ENCODE peak calls at places on chromosomes 7 and 10, in nine cellular contexts. One of them, this sample, is unnamed.

GRCh38 chr10:114271779-114272167 is 32.7 kb downstream of the VWA2 start:
- DNase-seq in NCI-H345: no peak
- DNase-seq in NCI-H1105 treated with DMSO at 0.1 percent for 48 hours: no peak
- DNase-seq in AG04449: peak
- DNase-seq in foreskin melanocyte: peak
- DNase-seq in hypothalamus: no peak
- DNase-seq in skeletal muscle cell: peak
- DNase-seq in EL: peak
- DNase-seq in SHP77: no peak
- DNase-seq in this sample: no peak

GRCh38 chr7:1087952-1088920 is at the start of gene GPER1:
- DNase-seq in SHP77: peak
- DNase-seq in NCI-H1105 treated with DMSO at 0.1 percent for 48 hours: no peak
- DNase-seq in AG04449: no peak
- DNase-seq in foreskin melanocyte: no peak
- DNase-seq in hypothalamus: peak
- DNase-seq in skeletal muscle cell: no peak
- DNase-seq in NCI-H345: no peak
- DNase-seq in EL: peak
- DNase-seq in this sample: peak

GRCh38 chr10:132514841-132515521 is 22.6 kb upstream of the INPP5A start:
- DNase-seq in NCI-H345: no peak
- DNase-seq in SHP77: no peak
- DNase-seq in EL: no peak
- DNase-seq in skeletal muscle cell: no peak
- DNase-seq in NCI-H1105 treated with DMSO at 0.1 percent for 48 hours: no peak
- DNase-seq in foreskin melanocyte: no peak
- DNase-seq in AG04449: no peak
- DNase-seq in hypothalamus: no peak
- DNase-seq in this sample: no peak

GRCh38 chr7:151104411-151105235 is 18.3 kb downstream of the AGAP3 start:
- DNase-seq in EL: peak
- DNase-seq in hypothalamus: no peak
- DNase-seq in NCI-H1105 treated with DMSO at 0.1 percent for 48 hours: no peak
- DNase-seq in NCI-H345: no peak
- DNase-seq in skeletal muscle cell: no peak
- DNase-seq in foreskin melanocyte: no peak
- DNase-seq in AG04449: peak
- DNase-seq in SHP77: no peak
- DNase-seq in this sample: no peak

GRCh38 chr7:23971031-23971430 is 261.0 kb downstream of the STK31 start:
- DNase-seq in foreskin melanocyte: peak
- DNase-seq in NCI-H1105 treated with DMSO at 0.1 percent for 48 hours: no peak
- DNase-seq in skeletal muscle cell: no peak
- DNase-seq in EL: peak
- DNase-seq in NCI-H345: no peak
- DNase-seq in SHP77: no peak
- DNase-seq in hypothalamus: no peak
- DNase-seq in AG04449: peak
- DNase-seq in this sample: no peak

GRCh38 chr10:103793429-103793828 is 61.9 kb downstream of the SH3PXD2A start:
- DNase-seq in AG04449: no peak
- DNase-seq in EL: no peak
- DNase-seq in foreskin melanocyte: no peak
- DNase-seq in NCI-H345: no peak
- DNase-seq in hypothalamus: no peak
- DNase-seq in NCI-H1105 treated with DMSO at 0.1 percent for 48 hours: no peak
- DNase-seq in skeletal muscle cell: no peak
- DNase-seq in SHP77: peak
- DNase-seq in this sample: no peak

GRCh38 chr7:142669074-142669654 is 80.1 kb upstream of the PRSS1 start:
- DNase-seq in SHP77: no peak
- DNase-seq in skeletal muscle cell: peak
- DNase-seq in NCI-H345: peak
- DNase-seq in EL: peak
- DNase-seq in foreskin melanocyte: peak
- DNase-seq in NCI-H1105 treated with DMSO at 0.1 percent for 48 hours: peak
- DNase-seq in AG04449: no peak
- DNase-seq in hypothalamus: no peak
- DNase-seq in this sample: no peak

GRCh38 chr7:48760528-48761265 is 163.7 kb upstream of the CDC14C start:
- DNase-seq in AG04449: no peak
- DNase-seq in skeletal muscle cell: no peak
- DNase-seq in foreskin melanocyte: no peak
- DNase-seq in hypothalamus: no peak
- DNase-seq in NCI-H345: no peak
- DNase-seq in EL: no peak
- DNase-seq in SHP77: no peak
- DNase-seq in NCI-H1105 treated with DMSO at 0.1 percent for 48 hours: no peak
- DNase-seq in this sample: no peak

GRCh38 chr10:35493196-35494118 is 111.7 kb upstream of the GJD4 start:
- DNase-seq in hypothalamus: no peak
- DNase-seq in foreskin melanocyte: no peak
- DNase-seq in SHP77: no peak
- DNase-seq in NCI-H1105 treated with DMSO at 0.1 percent for 48 hours: no peak
- DNase-seq in skeletal muscle cell: no peak
- DNase-seq in AG04449: no peak
- DNase-seq in NCI-H345: no peak
- DNase-seq in EL: no peak
- DNase-seq in this sample: no peak

GRCh38 chr7:53466396-53466795 is 431.0 kb downstream of the POM121L12 start:
- DNase-seq in SHP77: no peak
- DNase-seq in skeletal muscle cell: no peak
- DNase-seq in EL: no peak
- DNase-seq in hypothalamus: no peak
- DNase-seq in foreskin melanocyte: no peak
- DNase-seq in NCI-H1105 treated with DMSO at 0.1 percent for 48 hours: no peak
- DNase-seq in AG04449: no peak
- DNase-seq in NCI-H345: no peak
- DNase-seq in this sample: no peak

GRCh38 chr7:66903360-66904062 is 17.5 kb upstream of the TMEM248 start:
- DNase-seq in skeletal muscle cell: no peak
- DNase-seq in foreskin melanocyte: no peak
- DNase-seq in EL: no peak
- DNase-seq in NCI-H345: no peak
- DNase-seq in hypothalamus: no peak
- DNase-seq in SHP77: no peak
- DNase-seq in NCI-H1105 treated with DMSO at 0.1 percent for 48 hours: no peak
- DNase-seq in AG04449: no peak
- DNase-seq in this sample: no peak

GRCh38 chr10:104150206-104150605 is 28.2 kb downstream of the SFR1 start:
- DNase-seq in SHP77: no peak
- DNase-seq in skeletal muscle cell: no peak
- DNase-seq in EL: no peak
- DNase-seq in NCI-H1105 treated with DMSO at 0.1 percent for 48 hours: no peak
- DNase-seq in AG04449: no peak
- DNase-seq in NCI-H345: no peak
- DNase-seq in hypothalamus: no peak
- DNase-seq in foreskin melanocyte: no peak
- DNase-seq in this sample: no peak

GRCh38 chr7:107934991-107935770 is 44.2 kb downstream of the DLD start:
- DNase-seq in foreskin melanocyte: no peak
- DNase-seq in hypothalamus: no peak
- DNase-seq in AG04449: no peak
- DNase-seq in EL: peak
- DNase-seq in skeletal muscle cell: no peak
- DNase-seq in SHP77: no peak
- DNase-seq in NCI-H1105 treated with DMSO at 0.1 percent for 48 hours: no peak
- DNase-seq in NCI-H345: no peak
- DNase-seq in this sample: no peak

GRCh38 chr10:68471063-68471585 is 649 bp downstream of the DNA2 start:
- DNase-seq in NCI-H345: no peak
- DNase-seq in NCI-H1105 treated with DMSO at 0.1 percent for 48 hours: peak
- DNase-seq in SHP77: no peak
- DNase-seq in hypothalamus: no peak
- DNase-seq in foreskin melanocyte: no peak
- DNase-seq in skeletal muscle cell: no peak
- DNase-seq in AG04449: no peak
- DNase-seq in EL: peak
- DNase-seq in this sample: no peak

GRCh38 chr7:20249924-20250323 is 32.7 kb upstream of the MACC1 start:
- DNase-seq in NCI-H345: peak
- DNase-seq in EL: no peak
- DNase-seq in hypothalamus: no peak
- DNase-seq in NCI-H1105 treated with DMSO at 0.1 percent for 48 hours: no peak
- DNase-seq in SHP77: no peak
- DNase-seq in skeletal muscle cell: no peak
- DNase-seq in AG04449: no peak
- DNase-seq in foreskin melanocyte: no peak
- DNase-seq in this sample: peak

GRCh38 chr10:35911233-35911632 is 269.1 kb upstream of the FZD8 start:
- DNase-seq in NCI-H345: no peak
- DNase-seq in skeletal muscle cell: no peak
- DNase-seq in hypothalamus: no peak
- DNase-seq in SHP77: no peak
- DNase-seq in AG04449: no peak
- DNase-seq in foreskin melanocyte: no peak
- DNase-seq in EL: no peak
- DNase-seq in NCI-H1105 treated with DMSO at 0.1 percent for 48 hours: no peak
- DNase-seq in this sample: no peak

GRCh38 chr10:101065479-101066145 is 3.8 kb downstream of the KAZALD1 start:
- DNase-seq in foreskin melanocyte: no peak
- DNase-seq in NCI-H345: no peak
- DNase-seq in NCI-H1105 treated with DMSO at 0.1 percent for 48 hours: no peak
- DNase-seq in SHP77: no peak
- DNase-seq in skeletal muscle cell: no peak
- DNase-seq in EL: peak
- DNase-seq in AG04449: no peak
- DNase-seq in hypothalamus: no peak
- DNase-seq in this sample: no peak

GRCh38 chr7:43758029-43758860 is at the start of gene BLVRA:
- DNase-seq in hypothalamus: no peak
- DNase-seq in SHP77: peak
- DNase-seq in NCI-H1105 treated with DMSO at 0.1 percent for 48 hours: peak
- DNase-seq in AG04449: no peak
- DNase-seq in EL: peak
- DNase-seq in skeletal muscle cell: no peak
- DNase-seq in foreskin melanocyte: peak
- DNase-seq in NCI-H345: peak
- DNase-seq in this sample: peak

GRCh38 chr7:5036446-5036845 is 9.2 kb upstream of the RBAK start:
- DNase-seq in NCI-H1105 treated with DMSO at 0.1 percent for 48 hours: no peak
- DNase-seq in AG04449: no peak
- DNase-seq in hypothalamus: no peak
- DNase-seq in NCI-H345: no peak
- DNase-seq in SHP77: no peak
- DNase-seq in foreskin melanocyte: no peak
- DNase-seq in skeletal muscle cell: no peak
- DNase-seq in EL: no peak
- DNase-seq in this sample: no peak

GRCh38 chr7:100561491-100562194 is 12.1 kb downstream of the SAP25 start:
- DNase-seq in skeletal muscle cell: no peak
- DNase-seq in AG04449: no peak
- DNase-seq in EL: no peak
- DNase-seq in hypothalamus: no peak
- DNase-seq in foreskin melanocyte: no peak
- DNase-seq in SHP77: no peak
- DNase-seq in NCI-H1105 treated with DMSO at 0.1 percent for 48 hours: no peak
- DNase-seq in NCI-H345: no peak
- DNase-seq in this sample: no peak

GRCh38 chr10:121157998-121158397 is 306.8 kb downstream of the WDR11 start:
- DNase-seq in skeletal muscle cell: no peak
- DNase-seq in EL: no peak
- DNase-seq in NCI-H345: no peak
- DNase-seq in AG04449: no peak
- DNase-seq in SHP77: no peak
- DNase-seq in foreskin melanocyte: no peak
- DNase-seq in NCI-H1105 treated with DMSO at 0.1 percent for 48 hours: no peak
- DNase-seq in hypothalamus: no peak
- DNase-seq in this sample: no peak

GRCh38 chr7:106744507-106745180 is 83.7 kb upstream of the CCDC71L start:
- DNase-seq in NCI-H1105 treated with DMSO at 0.1 percent for 48 hours: no peak
- DNase-seq in NCI-H345: no peak
- DNase-seq in foreskin melanocyte: no peak
- DNase-seq in SHP77: no peak
- DNase-seq in skeletal muscle cell: no peak
- DNase-seq in hypothalamus: no peak
- DNase-seq in EL: no peak
- DNase-seq in AG04449: no peak
- DNase-seq in this sample: no peak

GRCh38 chr10:33612551-33612950 is 278.1 kb upstream of the NRP1 start:
- DNase-seq in skeletal muscle cell: peak
- DNase-seq in EL: peak
- DNase-seq in foreskin melanocyte: no peak
- DNase-seq in AG04449: peak
- DNase-seq in NCI-H345: no peak
- DNase-seq in hypothalamus: no peak
- DNase-seq in NCI-H1105 treated with DMSO at 0.1 percent for 48 hours: no peak
- DNase-seq in SHP77: no peak
- DNase-seq in this sample: no peak